ENCODE peak calls at places on chromosome X, in ten cellular contexts. O, J, R, W, X, M, U, A, P and G are unnamed samples.

GRCh38 chrX:52852110-52852872 is 15.6 kb downstream of the XAGE3 start:
- DNase-seq in O (no peak), R (no peak), A (no peak), U (no peak), M (no peak), X (no peak), P (no peak), W (no peak), J (no peak), G (no peak)

GRCh38 chrX:66553973-66554372 is 84.9 kb downstream of the EDA2R start:
- DNase-seq in P (no peak), X (no peak), R (no peak), U (no peak), O (no peak), M (no peak), J (no peak), W (no peak), A (no peak), G (no peak)

GRCh38 chrX:153887385-153887784 is 1.4 kb upstream of the L1CAM start:
- DNase-seq in O (no peak), R (no peak), P (no peak), A (no peak), M (no peak), U (no peak), W (no peak), J (no peak), X (no peak), G (no peak)

GRCh38 chrX:27186671-27187070 is 276.5 kb downstream of the PPP4R3C start:
- DNase-seq in P (no peak), M (peak), R (no peak), A (peak), O (peak), U (peak), W (no peak), X (peak), J (peak), G (peak)

GRCh38 chrX:38117485-38117884 is 103.2 kb downstream of the SRPX start:
- DNase-seq in W (no peak), A (no peak), J (no peak), U (no peak), O (no peak), M (peak), X (no peak), P (peak), R (no peak), G (no peak)

GRCh38 chrX:132751043-132751690 is 207.3 kb downstream of the HS6ST2 start:
- DNase-seq in J (no peak), R (no peak), W (no peak), M (peak), A (no peak), O (no peak), P (no peak), U (no peak), X (no peak), G (no peak)

GRCh38 chrX:2501246-2502102 is 698 bp upstream of the DHRSX start:
- DNase-seq in U (no peak), R (no peak), O (no peak), W (peak), M (no peak), P (no peak), J (no peak), A (no peak), X (no peak), G (no peak)

GRCh38 chrX:71996826-71997225 is 86.2 kb downstream of the NHSL2 start:
- DNase-seq in P (no peak), O (no peak), W (peak), M (no peak), R (no peak), A (no peak), U (no peak), X (no peak), J (no peak), G (no peak)

GRCh38 chrX:97638621-97639020 is 754.9 kb downstream of the RPA4 start:
- DNase-seq in O (no peak), X (no peak), R (no peak), W (no peak), M (no peak), P (no peak), U (no peak), A (no peak), J (no peak), G (no peak)

GRCh38 chrX:124274438-124275166 is 57.9 kb upstream of the TEX13D start:
- DNase-seq in P (no peak), X (no peak), J (no peak), M (no peak), R (no peak), O (peak), U (no peak), A (no peak), W (no peak), G (no peak)